ENCODE peak calls at places on chromosomes 4 and X, in six cellular contexts. One of them, this sample, is unnamed.

GRCh38 chr4:4394644-4395043 is 7.7 kb downstream of the NSG1 start:
- DNase-seq in AG09309: no peak
- DNase-seq in tibial artery: no peak
- DNase-seq in left ventricle myocardium inferior: no peak
- DNase-seq in stomach: no peak
- DNase-seq in lower lobe of right lung: no peak
- DNase-seq in this sample: no peak

GRCh38 chrX:103148075-103148474 is 55.1 kb upstream of the NXF3 start:
- DNase-seq in stomach: no peak
- DNase-seq in tibial artery: no peak
- DNase-seq in lower lobe of right lung: no peak
- DNase-seq in AG09309: no peak
- DNase-seq in left ventricle myocardium inferior: no peak
- DNase-seq in this sample: no peak

GRCh38 chrX:22748093-22748999 is 251.4 kb upstream of the DDX53 start:
- DNase-seq in AG09309: peak
- DNase-seq in tibial artery: peak
- DNase-seq in left ventricle myocardium inferior: no peak
- DNase-seq in lower lobe of right lung: no peak
- DNase-seq in stomach: peak
- DNase-seq in this sample: peak

GRCh38 chrX:34580069-34580468 is 77.0 kb downstream of the TMEM47 start:
- DNase-seq in left ventricle myocardium inferior: no peak
- DNase-seq in tibial artery: no peak
- DNase-seq in stomach: no peak
- DNase-seq in lower lobe of right lung: no peak
- DNase-seq in AG09309: no peak
- DNase-seq in this sample: no peak

GRCh38 chr4:108345862-108346530 is 177.3 kb upstream of the LEF1 start:
- DNase-seq in lower lobe of right lung: no peak
- DNase-seq in stomach: no peak
- DNase-seq in tibial artery: no peak
- DNase-seq in left ventricle myocardium inferior: no peak
- DNase-seq in AG09309: no peak
- DNase-seq in this sample: no peak

GRCh38 chr4:22343606-22344005 is 172.3 kb downstream of the ADGRA3 start:
- DNase-seq in tibial artery: no peak
- DNase-seq in lower lobe of right lung: no peak
- DNase-seq in AG09309: no peak
- DNase-seq in left ventricle myocardium inferior: no peak
- DNase-seq in stomach: no peak
- DNase-seq in this sample: no peak

GRCh38 chr4:115310671-115311070 is 197.3 kb upstream of the NDST4 start:
- DNase-seq in lower lobe of right lung: no peak
- DNase-seq in stomach: no peak
- DNase-seq in left ventricle myocardium inferior: no peak
- DNase-seq in AG09309: no peak
- DNase-seq in tibial artery: no peak
- DNase-seq in this sample: no peak

GRCh38 chr4:153785830-153786721 is 2.8 kb downstream of the SFRP2 start:
- DNase-seq in tibial artery: no peak
- DNase-seq in AG09309: no peak
- DNase-seq in lower lobe of right lung: no peak
- DNase-seq in stomach: no peak
- DNase-seq in left ventricle myocardium inferior: no peak
- DNase-seq in this sample: no peak

GRCh38 chr4:142264961-142265360 is 581.1 kb downstream of the INPP4B start:
- DNase-seq in tibial artery: no peak
- DNase-seq in left ventricle myocardium inferior: no peak
- DNase-seq in lower lobe of right lung: no peak
- DNase-seq in AG09309: no peak
- DNase-seq in stomach: no peak
- DNase-seq in this sample: no peak

GRCh38 chrX:68848189-68848940 is 19.5 kb downstream of the EFNB1 start:
- DNase-seq in left ventricle myocardium inferior: no peak
- DNase-seq in stomach: no peak
- DNase-seq in AG09309: no peak
- DNase-seq in lower lobe of right lung: no peak
- DNase-seq in tibial artery: no peak
- DNase-seq in this sample: peak

GRCh38 chr4:131499139-131499873 is 1649.8 kb upstream of the PCDH10 start:
- DNase-seq in lower lobe of right lung: no peak
- DNase-seq in left ventricle myocardium inferior: no peak
- DNase-seq in tibial artery: no peak
- DNase-seq in stomach: no peak
- DNase-seq in AG09309: no peak
- DNase-seq in this sample: no peak

GRCh38 chr4:73869130-73870055 is at the start of gene CXCL1:
- DNase-seq in tibial artery: peak
- DNase-seq in lower lobe of right lung: peak
- DNase-seq in AG09309: no peak
- DNase-seq in stomach: peak
- DNase-seq in left ventricle myocardium inferior: peak
- DNase-seq in this sample: peak

GRCh38 chr4:38523524-38524448 is 140.2 kb upstream of the KLF3 start:
- DNase-seq in AG09309: no peak
- DNase-seq in stomach: no peak
- DNase-seq in left ventricle myocardium inferior: no peak
- DNase-seq in tibial artery: no peak
- DNase-seq in lower lobe of right lung: no peak
- DNase-seq in this sample: no peak

GRCh38 chr4:75653845-75654503 is 19.2 kb downstream of the G3BP2 start:
- DNase-seq in AG09309: no peak
- DNase-seq in stomach: no peak
- DNase-seq in lower lobe of right lung: no peak
- DNase-seq in left ventricle myocardium inferior: no peak
- DNase-seq in tibial artery: no peak
- DNase-seq in this sample: no peak
- TF ChIP-seq CTCF in AG09309: peak
- TF ChIP-seq CTCF in stomach: peak
- TF ChIP-seq CTCF in lower lobe of right lung: peak
- TF ChIP-seq CTCF in left ventricle myocardium inferior: peak
- TF ChIP-seq CTCF in tibial artery: peak
- TF ChIP-seq CTCF in this sample: peak

GRCh38 chr4:3145251-3145908 is 70.9 kb downstream of the HTT start:
- DNase-seq in left ventricle myocardium inferior: no peak
- DNase-seq in tibial artery: no peak
- DNase-seq in lower lobe of right lung: no peak
- DNase-seq in stomach: no peak
- DNase-seq in AG09309: no peak
- DNase-seq in this sample: no peak
- TF ChIP-seq CTCF in left ventricle myocardium inferior: peak
- TF ChIP-seq CTCF in tibial artery: peak
- TF ChIP-seq CTCF in lower lobe of right lung: no peak
- TF ChIP-seq CTCF in stomach: no peak
- TF ChIP-seq CTCF in AG09309: peak
- TF ChIP-seq CTCF in this sample: no peak

GRCh38 chrX:8873956-8874355 is 72.8 kb upstream of the FAM9A start:
- DNase-seq in AG09309: no peak
- DNase-seq in stomach: no peak
- DNase-seq in tibial artery: no peak
- DNase-seq in lower lobe of right lung: no peak
- DNase-seq in left ventricle myocardium inferior: no peak
- DNase-seq in this sample: no peak

DNA sequence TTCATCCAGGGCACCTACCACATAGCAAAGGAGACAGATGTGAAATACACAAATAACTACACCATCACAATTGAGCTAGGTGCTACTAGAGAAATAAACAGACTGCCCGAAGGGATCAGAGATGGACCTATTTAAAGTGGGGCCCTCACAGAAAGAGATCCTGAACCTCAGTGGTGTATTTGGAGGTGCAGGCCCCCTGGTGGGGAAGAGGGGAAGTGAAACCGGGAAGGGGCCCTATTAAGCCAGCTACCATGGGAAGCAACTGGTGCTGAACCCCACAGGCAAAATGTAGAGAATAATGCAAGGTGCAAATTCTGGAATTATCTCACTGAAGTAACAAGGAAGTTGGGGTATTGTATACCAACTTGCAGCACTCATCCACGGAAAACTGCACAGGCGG is 78.6 kb upstream of the FAM9A start:
- DNase-seq in tibial artery: no peak
- DNase-seq in AG09309: no peak
- DNase-seq in left ventricle myocardium inferior: no peak
- DNase-seq in lower lobe of right lung: peak
- DNase-seq in stomach: peak
- DNase-seq in this sample: peak
- TF ChIP-seq CTCF in tibial artery: peak
- TF ChIP-seq CTCF in AG09309: peak
- TF ChIP-seq CTCF in left ventricle myocardium inferior: peak
- TF ChIP-seq CTCF in lower lobe of right lung: peak
- TF ChIP-seq CTCF in stomach: peak
- TF ChIP-seq CTCF in this sample: peak

DNA sequence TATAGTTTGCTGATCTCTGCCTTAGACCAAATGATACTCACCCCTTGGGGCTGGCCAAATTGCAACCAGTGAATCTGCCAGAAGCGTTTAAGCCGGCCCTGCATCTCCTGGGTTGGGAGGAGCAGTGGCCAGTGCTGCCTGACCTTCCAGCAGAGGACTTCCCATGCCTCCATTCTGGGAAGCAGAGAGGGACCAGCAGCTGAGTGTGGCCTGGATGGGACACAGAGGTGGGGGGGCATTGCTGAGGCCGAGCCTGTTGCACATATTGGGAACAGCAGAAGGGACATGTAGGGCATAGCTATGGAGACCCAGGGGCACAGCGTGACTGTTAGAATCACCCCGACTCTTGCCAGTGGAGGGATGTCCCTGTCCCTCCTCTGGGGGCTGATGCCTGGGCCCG is 93.3 kb downstream of the CPZ start:
- DNase-seq in stomach: no peak
- DNase-seq in lower lobe of right lung: peak
- DNase-seq in left ventricle myocardium inferior: no peak
- DNase-seq in tibial artery: no peak
- DNase-seq in AG09309: no peak
- DNase-seq in this sample: no peak
- TF ChIP-seq CTCF in stomach: no peak
- TF ChIP-seq CTCF in lower lobe of right lung: no peak
- TF ChIP-seq CTCF in left ventricle myocardium inferior: no peak
- TF ChIP-seq CTCF in tibial artery: no peak
- TF ChIP-seq CTCF in AG09309: no peak
- TF ChIP-seq CTCF in this sample: no peak

DNA sequence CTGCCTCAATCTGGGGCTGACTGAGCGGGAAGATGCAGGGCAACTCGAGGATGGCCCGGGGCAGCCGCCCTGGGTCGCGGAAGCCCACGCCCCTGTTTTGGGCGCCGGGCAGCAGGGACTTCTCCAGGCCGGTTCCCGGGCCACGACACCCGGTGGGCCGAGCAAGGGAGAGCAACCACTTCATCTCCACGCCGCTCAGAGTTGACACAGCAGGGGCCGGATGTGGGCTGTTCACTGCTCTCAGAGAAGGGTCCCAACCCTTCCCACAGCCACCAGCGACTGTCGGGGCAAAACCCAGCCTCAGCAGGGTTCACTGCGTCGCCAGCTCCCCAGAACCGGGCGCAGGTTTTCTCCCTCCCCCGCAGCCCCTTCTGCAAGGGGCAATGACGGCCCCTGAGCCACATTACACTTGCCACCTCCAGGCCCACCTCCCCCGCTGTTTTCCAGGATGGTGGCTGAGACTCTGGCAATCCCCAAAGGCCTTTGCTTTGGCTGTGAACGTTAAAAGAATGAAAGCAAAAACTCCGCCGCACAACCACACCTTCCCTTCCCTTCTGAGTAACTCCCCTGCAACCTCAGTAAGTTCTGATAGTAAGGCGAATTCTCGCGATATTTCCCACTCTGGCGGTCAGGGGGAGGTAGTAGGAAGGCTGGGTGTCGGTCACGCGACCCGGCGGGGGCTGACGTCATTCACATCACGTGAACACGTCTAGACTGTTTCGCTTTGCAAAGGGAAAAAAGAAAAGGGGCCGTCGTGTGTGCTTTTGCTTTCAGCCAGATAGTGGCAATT is 718 bp upstream of the CAMK2D start:
- DNase-seq in lower lobe of right lung: peak
- DNase-seq in AG09309: peak
- DNase-seq in left ventricle myocardium inferior: peak
- DNase-seq in stomach: peak
- DNase-seq in tibial artery: peak
- DNase-seq in this sample: peak
- TF ChIP-seq CTCF in lower lobe of right lung: no peak
- TF ChIP-seq CTCF in AG09309: no peak
- TF ChIP-seq CTCF in left ventricle myocardium inferior: no peak
- TF ChIP-seq CTCF in stomach: peak
- TF ChIP-seq CTCF in tibial artery: no peak
- TF ChIP-seq CTCF in this sample: peak

GRCh38 chr4:175418511-175418910 is 393.6 kb downstream of the GPM6A start:
- DNase-seq in AG09309: no peak
- DNase-seq in tibial artery: no peak
- DNase-seq in left ventricle myocardium inferior: no peak
- DNase-seq in stomach: no peak
- DNase-seq in lower lobe of right lung: no peak
- DNase-seq in this sample: no peak
- TF ChIP-seq CTCF in AG09309: no peak
- TF ChIP-seq CTCF in tibial artery: no peak
- TF ChIP-seq CTCF in left ventricle myocardium inferior: no peak
- TF ChIP-seq CTCF in stomach: no peak
- TF ChIP-seq CTCF in lower lobe of right lung: no peak
- TF ChIP-seq CTCF in this sample: no peak

GRCh38 chr4:185656467-185656890 is 121.2 kb upstream of the PDLIM3 start:
- DNase-seq in lower lobe of right lung: no peak
- DNase-seq in tibial artery: peak
- DNase-seq in left ventricle myocardium inferior: peak
- DNase-seq in AG09309: peak
- DNase-seq in stomach: peak
- DNase-seq in this sample: peak
- TF ChIP-seq CTCF in lower lobe of right lung: peak
- TF ChIP-seq CTCF in tibial artery: peak
- TF ChIP-seq CTCF in left ventricle myocardium inferior: peak
- TF ChIP-seq CTCF in AG09309: peak
- TF ChIP-seq CTCF in stomach: peak
- TF ChIP-seq CTCF in this sample: peak

GRCh38 chrX:119247702-119248101 is 11.6 kb downstream of the PGRMC1 start:
- DNase-seq in lower lobe of right lung: no peak
- DNase-seq in AG09309: no peak
- DNase-seq in tibial artery: no peak
- DNase-seq in stomach: no peak
- DNase-seq in left ventricle myocardium inferior: no peak
- DNase-seq in this sample: no peak
- TF ChIP-seq CTCF in lower lobe of right lung: no peak
- TF ChIP-seq CTCF in AG09309: no peak
- TF ChIP-seq CTCF in tibial artery: no peak
- TF ChIP-seq CTCF in stomach: no peak
- TF ChIP-seq CTCF in left ventricle myocardium inferior: no peak
- TF ChIP-seq CTCF in this sample: no peak

DNA sequence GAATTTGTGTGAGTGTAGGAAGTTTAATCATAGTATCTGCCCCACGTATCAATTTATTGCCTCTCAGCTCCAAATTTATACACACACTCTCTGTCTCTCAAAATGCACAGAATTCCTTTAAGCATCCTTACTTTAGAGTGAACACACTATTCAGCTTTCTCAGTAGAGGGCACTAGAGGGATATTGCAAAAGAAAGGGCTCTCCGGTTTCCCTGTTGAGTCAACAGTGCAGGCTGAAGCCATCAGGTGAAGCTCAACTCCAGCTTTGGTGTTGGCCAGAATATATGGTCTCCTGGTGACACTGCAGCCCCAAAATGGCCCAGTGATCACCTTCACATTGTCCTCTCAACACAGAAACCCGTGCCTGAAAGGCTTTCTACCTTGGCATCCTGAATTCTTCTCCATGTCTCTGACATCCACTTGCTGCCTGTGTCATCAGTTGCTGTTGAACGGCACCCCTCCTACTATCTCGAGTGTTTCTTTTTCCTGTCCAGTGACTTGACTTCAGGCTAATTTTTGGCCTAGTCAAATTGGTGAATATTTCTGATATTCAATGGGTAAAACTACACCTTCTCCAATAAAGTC is 670.5 kb downstream of the GABRG1 start:
- DNase-seq in left ventricle myocardium inferior: no peak
- DNase-seq in lower lobe of right lung: no peak
- DNase-seq in stomach: no peak
- DNase-seq in tibial artery: no peak
- DNase-seq in AG09309: no peak
- DNase-seq in this sample: no peak
- TF ChIP-seq CTCF in left ventricle myocardium inferior: peak
- TF ChIP-seq CTCF in lower lobe of right lung: peak
- TF ChIP-seq CTCF in stomach: peak
- TF ChIP-seq CTCF in tibial artery: no peak
- TF ChIP-seq CTCF in AG09309: no peak
- TF ChIP-seq CTCF in this sample: peak